ENCODE peak calls at places on chromosomes 13 and 19, in ten cellular contexts. H is upper lobe of left lung, O is GM12878, Q is endothelial cell of umbilical vein, A is H1, I is GM12892, S is stomach, W is suprapubic skin, B is transverse colon, Z is spleen. U is an unnamed sample.

GRCh38 chr13:100751826-100752225 is 77.2 kb upstream of the TMTC4 start:
- DNase-seq in H (no peak), O (no peak), Q (no peak), A (peak), I (no peak), S (no peak), W (no peak), B (no peak), Z (no peak), U (no peak)

GRCh38 chr13:106063591-106064308 is 471.7 kb downstream of the EFNB2 start:
- DNase-seq in H (no peak), O (no peak), Q (no peak), A (no peak), I (no peak), S (no peak), W (no peak), B (no peak), Z (no peak), U (no peak)

GRCh38 chr19:9498183-9498902 is at the start of gene ZNF560:
- DNase-seq in H (no peak), O (no peak), Q (no peak), A (peak), I (no peak), S (no peak), W (no peak), B (no peak), Z (no peak), U (no peak)

GRCh38 chr13:86946734-86947133 is 724.4 kb upstream of the SLITRK5 start:
- DNase-seq in H (no peak), O (no peak), Q (no peak), A (no peak), I (no peak), S (no peak), W (no peak), B (no peak), Z (no peak), U (no peak)

GRCh38 chr19:45103200-45103624 is 10.2 kb downstream of the PPP1R37 start:
- DNase-seq in H (peak), O (no peak), Q (no peak), A (no peak), I (no peak), S (no peak), W (no peak), B (no peak), Z (peak), U (no peak)

GRCh38 chr19:20247016-20247683 is 80.1 kb downstream of the ZNF486 start:
- DNase-seq in H (peak), O (no peak), Q (no peak), A (peak), I (no peak), S (peak), W (no peak), B (no peak), Z (no peak), U (no peak)

GRCh38 chr19:28118235-28118634 is 1094.7 kb downstream of the UQCRFS1 start:
- DNase-seq in H (no peak), O (no peak), Q (no peak), A (no peak), I (no peak), S (no peak), W (no peak), B (no peak), Z (no peak), U (no peak)

GRCh38 chr13:93375491-93375890 is 148.9 kb downstream of the GPC6 start:
- DNase-seq in H (no peak), O (no peak), Q (no peak), A (no peak), I (no peak), S (no peak), W (no peak), B (no peak), Z (no peak), U (no peak)

GRCh38 chr19:54905908-54906511 is at the start of gene NCR1:
- DNase-seq in H (peak), O (no peak), Q (peak), A (no peak), I (no peak), S (no peak), W (no peak), B (no peak), Z (peak), U (no peak)

GRCh38 chr13:26168276-26168814 is 53.8 kb downstream of the RNF6 start:
- DNase-seq in H (no peak), O (no peak), Q (no peak), A (no peak), I (no peak), S (no peak), W (no peak), B (no peak), Z (no peak), U (no peak)

GRCh38 chr19:47063874-47064273 is 15.4 kb upstream of the TMEM160 start:
- DNase-seq in H (no peak), O (no peak), Q (no peak), A (no peak), I (no peak), S (no peak), W (no peak), B (no peak), Z (no peak), U (no peak)

GRCh38 chr19:29625316-29625715 is 19.2 kb downstream of the POP4 start:
- DNase-seq in H (no peak), O (no peak), Q (no peak), A (no peak), I (no peak), S (no peak), W (no peak), B (no peak), Z (peak), U (no peak)

GRCh38 chr13:83211301-83211700 is 671.0 kb downstream of the SLITRK1 start:
- DNase-seq in H (no peak), O (no peak), Q (no peak), A (no peak), I (no peak), S (no peak), W (no peak), B (no peak), Z (no peak), U (no peak)

GRCh38 chr13:107642841-107643240 is 572.5 kb downstream of the LIG4 start:
- DNase-seq in H (no peak), O (no peak), Q (no peak), A (no peak), I (no peak), S (no peak), W (no peak), B (no peak), Z (no peak), U (no peak)

GRCh38 chr19:41409288-41409687 is 11.7 kb downstream of the BCKDHA start:
- DNase-seq in H (peak), O (no peak), Q (peak), A (no peak), I (no peak), S (peak), W (no peak), B (no peak), Z (no peak), U (no peak)

GRCh38 chr13:56457535-56458200 is 683.0 kb upstream of the PRR20A start:
- DNase-seq in H (no peak), O (no peak), Q (no peak), A (no peak), I (no peak), S (no peak), W (no peak), B (no peak), Z (no peak), U (no peak)

GRCh38 chr19:866769-867300 is 7.4 kb downstream of the CFD start:
- DNase-seq in H (no peak), O (no peak), Q (no peak), A (no peak), I (no peak), S (no peak), W (no peak), B (no peak), Z (no peak), U (no peak)

GRCh38 chr19:57830071-57830602 is at the start of gene ZNF587B:
- DNase-seq in H (peak), O (no peak), Q (peak), A (peak), I (no peak), S (peak), W (no peak), B (peak), Z (peak), U (no peak)

GRCh38 chr19:10603084-10603872 is 16.2 kb upstream of the AP1M2 start:
- DNase-seq in H (peak), O (peak), Q (peak), A (peak), I (peak), S (peak), W (peak), B (peak), Z (peak), U (peak)

GRCh38 chr19:18683109-18683954 is at the start of gene CRTC1:
- DNase-seq in H (peak), O (peak), Q (peak), A (peak), I (peak), S (peak), W (peak), B (peak), Z (peak), U (peak)

GRCh38 chr13:95500136-95500718 is 52.3 kb upstream of the CLDN10 start:
- DNase-seq in H (no peak), O (no peak), Q (no peak), A (no peak), I (no peak), S (no peak), W (no peak), B (no peak), Z (no peak), U (no peak)

GRCh38 chr19:408441-409005 is 424 bp downstream of the C2CD4C start:
- DNase-seq in H (peak), O (no peak), Q (no peak), A (peak), I (no peak), S (no peak), W (peak), B (no peak), Z (peak), U (no peak)

GRCh38 chr19:13396256-13397080 is 109.8 kb downstream of the CACNA1A start:
- DNase-seq in H (peak), O (no peak), Q (peak), A (peak), I (no peak), S (no peak), W (no peak), B (peak), Z (no peak), U (no peak)

GRCh38 chr13:25295228-25295627 is 6.2 kb upstream of the NUP58 start:
- DNase-seq in H (no peak), O (no peak), Q (no peak), A (no peak), I (no peak), S (no peak), W (no peak), B (no peak), Z (no peak), U (no peak)

GRCh38 chr19:3270908-3271307 is 46.4 kb downstream of the CELF5 start:
- DNase-seq in H (no peak), O (no peak), Q (no peak), A (no peak), I (no peak), S (no peak), W (no peak), B (no peak), Z (no peak), U (no peak)

GRCh38 chr13:110228936-110229904 is 77.7 kb downstream of the COL4A1 start:
- DNase-seq in H (no peak), O (no peak), Q (no peak), A (no peak), I (no peak), S (no peak), W (no peak), B (no peak), Z (no peak), U (no peak)

GRCh38 chr19:4456843-4457653 is 546 bp downstream of the UBXN6 start:
- DNase-seq in H (peak), O (no peak), Q (peak), A (peak), I (peak), S (peak), W (peak), B (peak), Z (peak), U (peak)

GRCh38 chr13:97434417-97435296 is 688 bp downstream of the RAP2A start:
- DNase-seq in H (peak), O (no peak), Q (peak), A (peak), I (no peak), S (peak), W (peak), B (peak), Z (no peak), U (no peak)

GRCh38 chr19:56350416-56351045 is 35.9 kb upstream of the ZSCAN5A start:
- DNase-seq in H (peak), O (peak), Q (peak), A (peak), I (no peak), S (peak), W (no peak), B (peak), Z (no peak), U (no peak)

GRCh38 chr19:55464669-55465068 is at the start of gene C19orf85:
- DNase-seq in H (no peak), O (no peak), Q (no peak), A (peak), I (no peak), S (no peak), W (no peak), B (no peak), Z (no peak), U (no peak)

GRCh38 chr19:18594096-18594823 is 5.7 kb downstream of the REX1BD start:
- DNase-seq in H (peak), O (no peak), Q (peak), A (peak), I (peak), S (peak), W (no peak), B (peak), Z (peak), U (peak)

GRCh38 chr13:75660694-75661093 is 24.6 kb downstream of the LMO7 start:
- DNase-seq in H (no peak), O (no peak), Q (no peak), A (no peak), I (no peak), S (no peak), W (no peak), B (no peak), Z (no peak), U (no peak)

GRCh38 chr19:10543420-10544241 is at the start of gene ATG4D:
- DNase-seq in H (peak), O (no peak), Q (peak), A (peak), I (peak), S (peak), W (peak), B (peak), Z (peak), U (peak)

GRCh38 chr13:30142502-30143211 is 164.7 kb downstream of the KATNAL1 start:
- DNase-seq in H (no peak), O (no peak), Q (peak), A (no peak), I (no peak), S (no peak), W (peak), B (peak), Z (no peak), U (no peak)

GRCh38 chr19:33434886-33435705 is 61.6 kb downstream of the CEBPG start:
- DNase-seq in H (no peak), O (no peak), Q (no peak), A (no peak), I (no peak), S (no peak), W (no peak), B (no peak), Z (peak), U (no peak)

GRCh38 chr13:59873856-59874255 is 289.9 kb downstream of the DIAPH3 start:
- DNase-seq in H (no peak), O (no peak), Q (no peak), A (no peak), I (no peak), S (no peak), W (no peak), B (no peak), Z (peak), U (no peak)

GRCh38 chr19:18777725-18778389 is 13.2 kb downstream of the COMP start:
- DNase-seq in H (no peak), O (no peak), Q (no peak), A (no peak), I (no peak), S (no peak), W (no peak), B (no peak), Z (no peak), U (no peak)

GRCh38 chr13:73883162-73883561 is 251.0 kb downstream of the KLF12 start:
- DNase-seq in H (no peak), O (no peak), Q (no peak), A (no peak), I (no peak), S (no peak), W (no peak), B (no peak), Z (no peak), U (no peak)

GRCh38 chr13:23766939-23767338 is 122.3 kb downstream of the MIPEP start:
- DNase-seq in H (no peak), O (no peak), Q (no peak), A (no peak), I (no peak), S (no peak), W (no peak), B (no peak), Z (no peak), U (no peak)

GRCh38 chr19:56273563-56274117 is 1.1 kb downstream of the EDDM13 start:
- DNase-seq in H (no peak), O (no peak), Q (peak), A (no peak), I (no peak), S (no peak), W (no peak), B (no peak), Z (no peak), U (no peak)

GRCh38 chr19:5976768-5977167 is 1.2 kb downstream of the RANBP3 start:
- DNase-seq in H (no peak), O (no peak), Q (no peak), A (no peak), I (no peak), S (no peak), W (no peak), B (no peak), Z (peak), U (no peak)

GRCh38 chr19:5975388-5975728 is 2.6 kb downstream of the RANBP3 start:
- DNase-seq in H (no peak), O (no peak), Q (no peak), A (no peak), I (no peak), S (no peak), W (no peak), B (no peak), Z (no peak), U (no peak)

GRCh38 chr19:5973867-5974635 is 3.9 kb downstream of the RANBP3 start:
- DNase-seq in H (no peak), O (no peak), Q (no peak), A (no peak), I (no peak), S (no peak), W (peak), B (no peak), Z (peak), U (no peak)

GRCh38 chr19:5973376-5973775 is 4.6 kb downstream of the RANBP3 start:
- DNase-seq in H (no peak), O (no peak), Q (no peak), A (no peak), I (no peak), S (no peak), W (no peak), B (no peak), Z (no peak), U (no peak)

DNA sequence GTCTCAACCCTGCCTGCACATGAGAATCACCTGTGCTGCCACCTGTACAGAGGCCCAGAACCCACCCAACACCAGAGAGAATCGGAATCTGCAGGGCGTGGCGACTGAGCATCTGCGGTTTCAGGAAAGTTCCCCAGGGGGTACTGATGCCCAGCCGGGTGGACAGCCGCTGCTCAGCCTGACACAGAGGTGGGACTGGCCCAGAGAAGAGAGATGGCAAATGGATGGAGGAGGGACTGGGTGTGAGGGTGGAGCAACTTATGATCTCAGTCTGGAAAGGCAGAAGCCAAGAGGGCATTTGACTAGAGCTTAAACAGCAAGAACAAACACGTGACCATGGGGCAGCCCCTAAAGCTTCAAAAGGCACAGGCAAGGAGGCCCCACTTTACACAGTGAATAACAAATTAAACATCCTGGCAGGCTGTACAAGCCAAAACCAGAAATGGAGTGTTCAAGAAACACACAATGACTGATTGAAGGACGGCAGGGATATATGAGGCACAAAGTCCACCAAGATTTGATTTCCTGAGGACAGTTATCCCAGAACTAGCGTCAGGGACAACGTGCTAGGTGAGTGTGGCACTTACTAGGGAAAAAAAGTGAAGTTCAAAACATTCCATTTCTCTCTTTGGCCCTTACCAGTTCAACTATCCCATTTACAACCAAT is 3.1 kb downstream of the RANBP3 start:
- DNase-seq in H (peak), O (peak), Q (no peak), A (no peak), I (no peak), S (no peak), W (no peak), B (no peak), Z (peak), U (no peak)
- TF ChIP-seq POLR2A in H (no peak), O (no peak), Q (no peak), A (no peak), I (no peak), S (no peak), W (no peak), B (no peak), Z (no peak), U (no peak)

GRCh38 chr19:49443366-49444099 is 2.2 kb upstream of the SLC17A7 start:
- DNase-seq in H (peak), O (peak), Q (peak), A (peak), I (peak), S (peak), W (peak), B (peak), Z (peak), U (peak)
- TF ChIP-seq POLR2AphosphoS5 in H (no peak), O (no peak), Q (peak), A (no peak), I (no peak), S (no peak), W (peak), B (no peak), Z (peak), U (no peak)

DNA sequence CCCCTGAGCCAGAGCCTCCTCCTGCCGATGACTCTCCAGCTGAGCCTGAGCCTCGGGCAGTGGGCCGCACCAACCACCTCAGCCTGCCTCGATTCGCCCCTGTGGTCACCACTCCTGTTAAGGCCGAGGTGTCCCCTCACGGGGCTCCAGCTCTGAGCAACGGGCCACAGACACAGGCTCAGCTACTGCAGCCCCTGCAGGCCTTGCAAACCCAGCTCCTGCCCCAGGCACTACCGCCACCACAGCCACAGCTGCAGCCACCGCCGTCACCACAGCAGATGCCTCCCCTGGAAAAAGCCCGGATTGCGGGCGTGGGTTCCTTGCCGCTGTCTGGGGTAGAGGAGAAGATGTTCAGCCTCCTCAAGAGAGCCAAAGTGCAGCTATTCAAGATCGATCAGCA is 3.6 kb downstream of the KMT2B start:
- DNase-seq in H (no peak), O (no peak), Q (no peak), A (no peak), I (no peak), S (no peak), W (peak), B (no peak), Z (no peak), U (no peak)
- TF ChIP-seq POLR2A in H (no peak), O (peak), Q (no peak), A (no peak), I (peak), S (no peak), W (no peak), B (no peak), Z (no peak), U (no peak)

GRCh38 chr13:54016548-54016947 is 987.9 kb downstream of the OLFM4 start:
- DNase-seq in H (no peak), O (no peak), Q (no peak), A (no peak), I (no peak), S (no peak), W (no peak), B (no peak), Z (no peak), U (no peak)
- TF ChIP-seq POLR2AphosphoS5 in H (no peak), O (no peak), Q (no peak), A (no peak), I (no peak), S (no peak), W (no peak), B (no peak), Z (no peak), U (no peak)

U was measured in GM12891.